ENCODE peak calls at places on chromosomes 12 and 14, in seven cellular contexts. K is ACHN, G is iris pigment epithelial cell, P is thoracic aorta, I is pancreas, L is GM03348, O is dorsolateral prefrontal cortex. T is an unnamed sample.

GRCh38 chr14:28766505-28767238 is at the start of gene FOXG1:
- DNase-seq in K (no peak), G (peak; percentile 37), P (no peak), I (no peak), L (peak; percentile 53), O (no peak), T (no peak)

GRCh38 chr14:48874701-48875100 is 711.5 kb downstream of the RPS29 start:
- DNase-seq in K (no peak), G (no peak), P (no peak), I (no peak), L (no peak), O (no peak), T (no peak)

GRCh38 chr14:38611928-38612327 is 356.0 kb upstream of the CLEC14A start:
- DNase-seq in K (no peak), G (no peak), P (no peak), I (no peak), L (no peak), O (no peak), T (no peak)

GRCh38 chr14:100246809-100247428 is 8.0 kb downstream of the YY1 start:
- DNase-seq in K (peak; percentile 74), G (peak; percentile 44), P (no peak), I (no peak), L (peak; percentile 48), O (peak; percentile 23), T (no peak)

GRCh38 chr14:89304972-89305703 is 111.9 kb downstream of the FOXN3 start:
- DNase-seq in K (no peak), G (peak; percentile 78), P (no peak), I (no peak), L (peak; percentile 64), O (no peak), T (no peak)

GRCh38 chr12:71607494-71608330 is 55.9 kb downstream of the ZFC3H1 start:
- DNase-seq in K (no peak), G (no peak), P (no peak), I (no peak), L (no peak), O (no peak), T (no peak)

GRCh38 chr12:85155791-85156190 is 119.6 kb downstream of the LRRIQ1 start:
- DNase-seq in K (peak; percentile 73), G (peak; percentile 40), P (no peak), I (no peak), L (no peak), O (no peak), T (no peak)

GRCh38 chr12:24364921-24365320 is 415.5 kb upstream of the SOX5 start:
- DNase-seq in K (no peak), G (peak; percentile 57), P (no peak), I (no peak), L (no peak), O (no peak), T (no peak)

GRCh38 chr14:93970967-93971634 is 5.3 kb downstream of the ASB2 start:
- DNase-seq in K (peak; percentile 40), G (no peak), P (no peak), I (no peak), L (no peak), O (no peak), T (no peak)

GRCh38 chr12:93673084-93673483 is 4.1 kb upstream of the CRADD start:
- DNase-seq in K (no peak), G (no peak), P (no peak), I (no peak), L (no peak), O (no peak), T (no peak)

GRCh38 chr14:68977741-68978549 is 1.2 kb downstream of the ACTN1 start:
- DNase-seq in K (peak; percentile 71), G (peak; percentile 87), P (peak; percentile 62), I (peak; percentile 80), L (peak; percentile 92), O (peak; percentile 13), T (peak; percentile 81)

GRCh38 chr12:92505373-92506340 is 197.1 kb upstream of the PLEKHG7 start:
- DNase-seq in K (no peak), G (peak; percentile 40), P (peak; percentile 5), I (peak; percentile 9), L (peak; percentile 27), O (no peak), T (peak; percentile 65)

GRCh38 chr12:67355428-67356385 is 86.5 kb downstream of the CAND1 start:
- DNase-seq in K (peak; percentile 65), G (peak; percentile 63), P (no peak), I (no peak), L (peak; percentile 39), O (no peak), T (no peak)

GRCh38 chr12:52005903-52006703 is 643 bp upstream of the TAMALIN start:
- DNase-seq in K (no peak), G (no peak), P (no peak), I (peak; percentile 67), L (no peak), O (no peak), T (no peak)

GRCh38 chr12:104485651-104486341 is 29.0 kb downstream of the CHST11 start:
- DNase-seq in K (no peak), G (no peak), P (no peak), I (no peak), L (no peak), O (no peak), T (no peak)

GRCh38 chr12:52280319-52280795 is 5.9 kb downstream of the KRT86 start:
- DNase-seq in K (peak; percentile 99), G (peak; percentile 92), P (peak; percentile 17), I (no peak), L (peak; percentile 87), O (no peak), T (no peak)

GRCh38 chr12:180445-180844 is 33.5 kb downstream of the SLC6A12 start:
- DNase-seq in K (no peak), G (peak; percentile 44), P (no peak), I (peak; percentile 23), L (no peak), O (no peak), T (no peak)

GRCh38 chr14:61444215-61444768 is 122.9 kb downstream of the PRKCH start:
- DNase-seq in K (no peak), G (no peak), P (no peak), I (no peak), L (no peak), O (no peak), T (no peak)

GRCh38 chr14:98252819-98253218 is 1019.2 kb downstream of the BCL11B start:
- DNase-seq in K (no peak), G (no peak), P (no peak), I (no peak), L (no peak), O (no peak), T (no peak)

GRCh38 chr12:65492997-65493892 is 214.8 kb downstream of the MSRB3 start:
- DNase-seq in K (no peak), G (peak; percentile 12), P (no peak), I (no peak), L (no peak), O (no peak), T (no peak)

GRCh38 chr12:3728686-3729085 is 24.2 kb downstream of the CRACR2A start:
- DNase-seq in K (no peak), G (no peak), P (no peak), I (no peak), L (no peak), O (no peak), T (no peak)

GRCh38 chr14:70784886-70785285 is 24.4 kb downstream of the MAP3K9 start:
- DNase-seq in K (no peak), G (no peak), P (no peak), I (no peak), L (no peak), O (no peak), T (no peak)

GRCh38 chr12:113190761-113191160 is 5.2 kb downstream of the RITA1 start:
- DNase-seq in K (peak; percentile 88), G (peak; percentile 57), P (no peak), I (no peak), L (no peak), O (no peak), T (no peak)

GRCh38 chr12:113870035-113870434 is 96.1 kb downstream of the RBM19 start:
- DNase-seq in K (no peak), G (no peak), P (no peak), I (no peak), L (no peak), O (no peak), T (no peak)

GRCh38 chr12:67590122-67590795 is 58.3 kb upstream of the DYRK2 start:
- DNase-seq in K (no peak), G (no peak), P (no peak), I (no peak), L (no peak), O (no peak), T (no peak)

GRCh38 chr12:93020225-93020997 is 91.3 kb upstream of the EEA1 start:
- DNase-seq in K (no peak), G (no peak), P (no peak), I (no peak), L (no peak), O (no peak), T (no peak)

GRCh38 chr14:97415907-97416306 is 618.7 kb downstream of the VRK1 start:
- DNase-seq in K (no peak), G (no peak), P (no peak), I (no peak), L (no peak), O (no peak), T (no peak)

GRCh38 chr14:39998114-39998513 is 565.9 kb upstream of the FBXO33 start:
- DNase-seq in K (no peak), G (no peak), P (no peak), I (no peak), L (no peak), O (no peak), T (no peak)

GRCh38 chr12:3431685-3432084 is 59.3 kb upstream of the PRMT8 start:
- DNase-seq in K (no peak), G (no peak), P (no peak), I (no peak), L (no peak), O (no peak), T (no peak)

GRCh38 chr12:117208811-117209455 is 18.7 kb upstream of the FBXO21 start:
- DNase-seq in K (no peak), G (no peak), P (no peak), I (no peak), L (no peak), O (no peak), T (no peak)

GRCh38 chr14:49424436-49425331 is 161.5 kb downstream of the RPS29 start:
- DNase-seq in K (no peak), G (no peak), P (no peak), I (no peak), L (no peak), O (no peak), T (no peak)

GRCh38 chr12:99455350-99456037 is 192.1 kb upstream of the GARIN6 start:
- DNase-seq in K (peak; percentile 97), G (peak; percentile 60), P (no peak), I (no peak), L (peak; percentile 11), O (no peak), T (no peak)

GRCh38 chr12:92977326-92977725 is 48.2 kb upstream of the EEA1 start:
- DNase-seq in K (no peak), G (no peak), P (no peak), I (no peak), L (no peak), O (no peak), T (no peak)

GRCh38 chr12:5442251-5443006 is 10.5 kb downstream of the NTF3 start:
- DNase-seq in K (peak; percentile 83), G (peak; percentile 24), P (no peak), I (no peak), L (peak; percentile 71), O (peak; percentile 47), T (no peak)

GRCh38 chr14:56810341-56810740 is at the start of gene OTX2:
- DNase-seq in K (no peak), G (no peak), P (no peak), I (no peak), L (no peak), O (peak; percentile 60), T (no peak)

GRCh38 chr12:11877869-11878780 is 192.6 kb upstream of the BCL2L14 start:
- DNase-seq in K (peak; percentile 81), G (peak; percentile 71), P (no peak), I (no peak), L (peak; percentile 93), O (no peak), T (no peak)

GRCh38 chr12:30782316-30783173 is 27.8 kb upstream of the CAPRIN2 start:
- DNase-seq in K (no peak), G (no peak), P (no peak), I (no peak), L (no peak), O (no peak), T (no peak)

GRCh38 chr12:91355150-91356006 is 172.8 kb upstream of the DCN start:
- DNase-seq in K (peak; percentile 78), G (peak; percentile 74), P (peak; percentile 14), I (peak; percentile 38), L (peak; percentile 74), O (peak; percentile 74), T (peak; percentile 58)